ENCODE peak calls at places on chromosomes 4 and X, in four cellular contexts. J is CD8-positive, alpha-beta memory T cell; B is brain microvascular endothelial cell; U is right lobe of liver. V is an unnamed sample.

GRCh38 chr4:81652069-81652478 is 180.4 kb upstream of the RASGEF1B start:
- DNase-seq in J (no peak), U (peak), B (no peak), V (no peak)

GRCh38 chr4:1756893-1757779 is 35.8 kb downstream of the TACC3 start:
- DNase-seq in J (no peak), B (no peak), U (no peak), V (no peak)

GRCh38 chr4:101283436-101283835 is 63.9 kb downstream of the PPP3CA start:
- DNase-seq in B (no peak), J (no peak), U (no peak), V (no peak)

GRCh38 chr4:109432676-109433075 is 939 bp upstream of the SEC24B start:
- DNase-seq in J (no peak), U (no peak), B (peak), V (peak)

GRCh38 chrX:9291666-9292065 is 173.2 kb upstream of the TBL1X start:
- DNase-seq in B (no peak), J (no peak), U (no peak), V (no peak)

GRCh38 chr4:7552466-7552865 is 117.7 kb upstream of the PSAPL1 start:
- DNase-seq in J (no peak), U (no peak), B (no peak), V (no peak)

GRCh38 chr4:38821739-38822138 is 17.1 kb upstream of the TLR1 start:
- DNase-seq in U (no peak), J (no peak), B (no peak), V (no peak)

GRCh38 chr4:7831330-7831729 is 108.3 kb downstream of the AFAP1 start:
- DNase-seq in J (peak), U (no peak), B (peak), V (peak)

GRCh38 chrX:52139545-52139895 is 45.2 kb upstream of the MAGED4 start:
- DNase-seq in B (no peak), J (no peak), U (no peak), V (no peak)

GRCh38 chr4:89439533-89439932 is 131.9 kb upstream of the GPRIN3 start:
- DNase-seq in J (no peak), U (no peak), B (no peak), V (no peak)

GRCh38 chr4:89434364-89434988 is 126.9 kb upstream of the GPRIN3 start:
- DNase-seq in U (no peak), B (peak), J (no peak), V (no peak)

DNA sequence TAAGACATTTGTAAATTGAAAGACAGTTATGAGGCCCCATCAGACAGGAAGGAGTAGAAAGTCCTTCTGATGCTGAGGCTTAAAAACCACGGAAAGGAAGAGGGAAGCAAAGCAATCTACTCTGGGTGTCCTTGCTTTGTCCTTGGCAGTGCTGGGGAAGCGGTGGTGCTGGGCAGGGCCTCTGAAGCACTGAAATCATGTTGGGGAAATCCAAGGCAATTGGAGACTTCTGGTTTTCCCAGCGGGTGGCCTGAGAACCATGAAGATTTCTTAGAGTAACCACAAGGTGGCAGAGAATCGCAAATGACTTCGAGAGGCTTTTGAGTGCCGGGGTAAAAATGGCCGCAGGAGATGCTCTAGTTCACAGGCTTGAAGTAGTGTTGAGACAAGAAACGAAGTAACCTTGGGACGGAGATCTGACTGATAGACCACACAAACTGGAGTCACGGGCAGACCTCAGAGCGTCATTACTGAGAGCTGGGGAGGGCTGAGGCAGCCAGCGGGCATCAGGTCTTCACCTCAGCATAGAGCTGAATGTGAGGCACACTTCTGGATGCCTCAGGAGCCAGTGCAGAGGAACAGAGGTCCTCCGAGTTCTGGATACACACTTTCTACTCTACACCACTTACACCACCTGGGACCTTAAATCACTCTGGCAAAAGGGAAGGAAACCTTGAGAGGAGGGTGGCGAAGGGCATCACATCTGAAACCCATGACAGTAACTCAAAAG is 130.7 kb upstream of the GPRIN3 start:
- DNase-seq in U (no peak), B (peak), J (peak), V (no peak)
- H3K4me3 ChIP-seq in U (no peak), B (no peak), J (no peak), V (no peak)

GRCh38 chr4:120616-121015 is 3.7 kb upstream of the ZNF718 start:
- DNase-seq in J (no peak), B (no peak), U (no peak), V (no peak)

GRCh38 chr4:124275-125081 is at the start of gene ZNF718:
- DNase-seq in U (peak), B (peak), J (peak), V (peak)

GRCh38 chr4:125085-125820 is 952 bp downstream of the ZNF718 start:
- DNase-seq in B (peak), U (peak), J (peak), V (no peak)

GRCh38 chr4:125833-126232 is 1.5 kb downstream of the ZNF718 start:
- DNase-seq in U (no peak), J (no peak), B (no peak), V (no peak)

DNA sequence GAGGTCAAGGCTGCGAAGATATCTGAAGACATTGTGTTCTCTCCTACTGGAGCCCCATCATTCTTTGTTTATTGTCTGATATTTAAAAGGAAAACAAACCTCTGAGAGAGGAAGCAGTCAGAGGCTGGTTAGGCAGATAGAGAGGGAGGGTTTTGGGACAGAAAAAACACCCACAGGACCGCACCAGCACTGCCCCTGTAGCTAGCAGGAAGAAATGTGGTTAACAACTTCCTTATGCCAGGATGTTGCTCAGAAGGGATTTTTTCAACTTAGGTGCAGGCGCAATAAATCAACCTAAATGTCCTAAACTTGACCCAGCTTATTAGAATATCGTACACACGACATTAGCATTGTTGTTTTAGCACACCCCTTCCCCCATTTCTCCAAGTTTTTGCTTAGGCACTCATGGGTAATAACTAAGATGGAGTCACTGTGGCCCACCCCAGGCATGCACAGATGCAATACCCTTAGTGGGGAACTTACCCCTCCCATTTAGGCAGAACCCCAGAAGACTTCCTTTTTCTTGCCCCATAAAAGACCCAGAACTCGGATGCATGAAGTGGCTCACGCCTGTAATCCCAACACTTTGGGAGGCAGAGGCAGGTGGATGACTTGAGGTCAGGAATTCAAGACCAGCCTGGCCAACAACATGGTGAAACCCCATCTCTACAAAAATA is 2.8 kb upstream of the ZNF718 start:
- DNase-seq in J (no peak), U (no peak), B (no peak), V (no peak)
- H3K4me3 ChIP-seq in J (peak), U (no peak), B (no peak), V (no peak)

DNA sequence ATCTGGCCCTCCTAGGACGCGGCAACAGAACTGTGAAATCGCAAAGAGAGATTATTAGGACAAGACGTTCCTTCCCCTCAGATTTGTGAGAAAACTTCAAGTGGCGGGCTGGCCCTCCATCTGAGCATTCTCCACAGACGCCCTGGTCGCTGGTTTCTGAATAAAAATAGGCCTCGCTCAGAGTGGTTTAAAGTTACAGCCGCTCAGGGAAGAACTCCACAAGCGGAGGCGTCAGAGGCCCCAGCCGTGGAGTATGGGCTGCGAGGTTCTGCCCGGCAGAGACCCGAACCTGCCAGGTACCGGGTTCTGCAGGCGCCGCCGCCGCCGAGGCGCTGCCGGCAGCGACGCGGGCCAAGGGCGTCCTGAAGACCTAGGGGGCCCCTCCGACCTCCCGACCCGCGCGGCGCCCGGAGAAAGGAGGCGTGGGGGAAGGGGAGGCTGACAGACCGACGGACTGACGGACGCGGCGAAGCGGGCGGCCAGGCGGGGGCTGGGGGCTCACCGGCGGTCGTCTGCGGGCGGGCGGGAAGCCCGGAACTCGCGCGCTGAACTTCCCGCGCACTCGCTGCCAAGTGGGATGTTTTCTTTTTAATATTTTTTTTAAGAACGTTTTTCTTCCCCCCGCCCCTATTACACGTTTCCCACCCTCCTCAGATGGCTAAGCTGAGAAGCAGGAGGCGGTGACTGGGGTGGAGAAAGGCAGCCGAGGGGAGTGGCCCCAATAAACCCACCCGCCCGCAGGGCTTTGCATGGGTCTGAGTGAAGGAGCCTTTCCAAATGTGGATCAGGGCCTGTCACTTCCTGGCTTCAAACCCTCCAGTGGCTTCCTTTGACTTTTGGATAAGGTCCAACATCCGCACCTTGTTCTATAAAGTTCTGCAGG is at the start of gene PABPC4L:
- DNase-seq in U (peak), B (peak), J (no peak), V (no peak)
- H3K4me3 ChIP-seq in U (peak), B (peak), J (no peak), V (peak)

GRCh38 chrX:44962944-44963343 is 90.0 kb downstream of the KDM6A start:
- DNase-seq in J (no peak), U (no peak), B (no peak), V (no peak)

GRCh38 chrX:44954562-44954961 is 81.6 kb downstream of the KDM6A start:
- DNase-seq in J (no peak), U (no peak), B (no peak), V (no peak)

GRCh38 chrX:44953734-44954502 is 80.9 kb downstream of the KDM6A start:
- DNase-seq in J (no peak), U (no peak), B (no peak), V (no peak)

GRCh38 chrX:44961817-44962607 is 89.0 kb downstream of the KDM6A start:
- DNase-seq in J (no peak), B (no peak), U (no peak), V (no peak)

GRCh38 chrX:44958480-44958879 is 85.5 kb downstream of the KDM6A start:
- DNase-seq in J (no peak), U (no peak), B (no peak), V (no peak)
- H3K4me3 ChIP-seq in J (no peak), U (no peak), B (no peak), V (no peak)